ENCODE peak calls at places on chromosomes 3 and 15, in eight cellular contexts. One of them, this sample, is unnamed.

GRCh38 chr3:13277860-13278531 is 142.1 kb downstream of the NUP210 start:
- DNase-seq in HFF-Myc: no peak
- DNase-seq in occipital lobe: peak; percentile 34
- DNase-seq in MV-4-11: peak; percentile 50
- DNase-seq in right atrium auricular region: peak; percentile 68
- DNase-seq in RPMI8226: no peak
- DNase-seq in mammary epithelial cell: peak; percentile 5
- DNase-seq in nephron progenitor cell: no peak
- DNase-seq in this sample: no peak

GRCh38 chr15:56205061-56205876 is 38.4 kb downstream of the RFX7 start:
- DNase-seq in HFF-Myc: peak; percentile 27
- DNase-seq in occipital lobe: no peak
- DNase-seq in MV-4-11: peak; percentile 12
- DNase-seq in right atrium auricular region: no peak
- DNase-seq in RPMI8226: no peak
- DNase-seq in mammary epithelial cell: peak; percentile 63
- DNase-seq in nephron progenitor cell: no peak
- DNase-seq in this sample: peak; percentile 2

GRCh38 chr3:116390318-116390717 is 55.0 kb downstream of the LSAMP start:
- DNase-seq in HFF-Myc: no peak
- DNase-seq in occipital lobe: no peak
- DNase-seq in MV-4-11: no peak
- DNase-seq in right atrium auricular region: no peak
- DNase-seq in RPMI8226: no peak
- DNase-seq in mammary epithelial cell: no peak
- DNase-seq in nephron progenitor cell: no peak
- DNase-seq in this sample: no peak

GRCh38 chr3:8579943-8580342 is 64.7 kb downstream of the SSUH2 start:
- DNase-seq in HFF-Myc: no peak
- DNase-seq in occipital lobe: no peak
- DNase-seq in MV-4-11: no peak
- DNase-seq in right atrium auricular region: no peak
- DNase-seq in RPMI8226: no peak
- DNase-seq in mammary epithelial cell: no peak
- DNase-seq in nephron progenitor cell: no peak
- DNase-seq in this sample: no peak

GRCh38 chr15:85313339-85313738 is 67.1 kb upstream of the AKAP13 start:
- DNase-seq in HFF-Myc: no peak
- DNase-seq in occipital lobe: no peak
- DNase-seq in MV-4-11: no peak
- DNase-seq in right atrium auricular region: no peak
- DNase-seq in RPMI8226: no peak
- DNase-seq in mammary epithelial cell: no peak
- DNase-seq in nephron progenitor cell: no peak
- DNase-seq in this sample: no peak

GRCh38 chr15:26261413-26261812 is 398.3 kb upstream of the ATP10A start:
- DNase-seq in HFF-Myc: no peak
- DNase-seq in occipital lobe: no peak
- DNase-seq in MV-4-11: no peak
- DNase-seq in right atrium auricular region: peak; percentile 73
- DNase-seq in RPMI8226: no peak
- DNase-seq in mammary epithelial cell: no peak
- DNase-seq in nephron progenitor cell: no peak
- DNase-seq in this sample: no peak

GRCh38 chr15:82063055-82063454 is 17.2 kb upstream of the MEX3B start:
- DNase-seq in HFF-Myc: no peak
- DNase-seq in occipital lobe: no peak
- DNase-seq in MV-4-11: no peak
- DNase-seq in right atrium auricular region: no peak
- DNase-seq in RPMI8226: peak; percentile 78
- DNase-seq in mammary epithelial cell: no peak
- DNase-seq in nephron progenitor cell: no peak
- DNase-seq in this sample: no peak

GRCh38 chr15:77870195-77871065 is 207.1 kb downstream of the TBC1D2B start:
- DNase-seq in HFF-Myc: no peak
- DNase-seq in occipital lobe: peak; percentile 54
- DNase-seq in MV-4-11: peak; percentile 46
- DNase-seq in right atrium auricular region: peak; percentile 63
- DNase-seq in RPMI8226: peak; percentile 83
- DNase-seq in mammary epithelial cell: peak; percentile 51
- DNase-seq in nephron progenitor cell: peak; percentile 86
- DNase-seq in this sample: no peak

GRCh38 chr15:65303687-65304392 is 637 bp upstream of the RNU5B-1 start:
- DNase-seq in HFF-Myc: no peak
- DNase-seq in occipital lobe: peak; percentile 35
- DNase-seq in MV-4-11: peak; percentile 62
- DNase-seq in right atrium auricular region: peak; percentile 82
- DNase-seq in RPMI8226: peak; percentile 49
- DNase-seq in mammary epithelial cell: peak; percentile 66
- DNase-seq in nephron progenitor cell: peak; percentile 36
- DNase-seq in this sample: no peak

GRCh38 chr15:89362203-89363101 is 27.8 kb upstream of the POLG start:
- DNase-seq in HFF-Myc: no peak
- DNase-seq in occipital lobe: peak; percentile 75
- DNase-seq in MV-4-11: peak; percentile 14
- DNase-seq in right atrium auricular region: no peak
- DNase-seq in RPMI8226: peak; percentile 30
- DNase-seq in mammary epithelial cell: no peak
- DNase-seq in nephron progenitor cell: peak; percentile 26
- DNase-seq in this sample: no peak

GRCh38 chr15:89904519-89904918 is 8.2 kb downstream of the ARPIN start:
- DNase-seq in HFF-Myc: no peak
- DNase-seq in occipital lobe: no peak
- DNase-seq in MV-4-11: no peak
- DNase-seq in right atrium auricular region: peak; percentile 36
- DNase-seq in RPMI8226: no peak
- DNase-seq in mammary epithelial cell: no peak
- DNase-seq in nephron progenitor cell: no peak
- DNase-seq in this sample: no peak

GRCh38 chr15:72319360-72319984 is 485 bp downstream of the CELF6 start:
- DNase-seq in HFF-Myc: no peak
- DNase-seq in occipital lobe: no peak
- DNase-seq in MV-4-11: no peak
- DNase-seq in right atrium auricular region: no peak
- DNase-seq in RPMI8226: peak; percentile 75
- DNase-seq in mammary epithelial cell: peak; percentile 39
- DNase-seq in nephron progenitor cell: peak; percentile 97
- DNase-seq in this sample: no peak

GRCh38 chr3:122572940-122573412 is 4.5 kb upstream of the PARP15 start:
- DNase-seq in HFF-Myc: peak; percentile 40
- DNase-seq in occipital lobe: no peak
- DNase-seq in MV-4-11: peak; percentile 85
- DNase-seq in right atrium auricular region: no peak
- DNase-seq in RPMI8226: peak; percentile 44
- DNase-seq in mammary epithelial cell: peak; percentile 77
- DNase-seq in nephron progenitor cell: no peak
- DNase-seq in this sample: peak; percentile 7

GRCh38 chr15:33675246-33675645 is 293.1 kb upstream of the CHRM5 start:
- DNase-seq in HFF-Myc: peak; percentile 11
- DNase-seq in occipital lobe: no peak
- DNase-seq in MV-4-11: peak; percentile 24
- DNase-seq in right atrium auricular region: no peak
- DNase-seq in RPMI8226: peak; percentile 43
- DNase-seq in mammary epithelial cell: peak; percentile 27
- DNase-seq in nephron progenitor cell: no peak
- DNase-seq in this sample: no peak

GRCh38 chr3:185316740-185317407 is 46.1 kb upstream of the MAP3K13 start:
- DNase-seq in HFF-Myc: no peak
- DNase-seq in occipital lobe: no peak
- DNase-seq in MV-4-11: peak; percentile 55
- DNase-seq in right atrium auricular region: no peak
- DNase-seq in RPMI8226: peak; percentile 9
- DNase-seq in mammary epithelial cell: peak; percentile 95
- DNase-seq in nephron progenitor cell: no peak
- DNase-seq in this sample: no peak

GRCh38 chr3:194489736-194490612 is 3.2 kb upstream of the ATP13A3 start:
- DNase-seq in HFF-Myc: peak; percentile 46
- DNase-seq in occipital lobe: no peak
- DNase-seq in MV-4-11: peak; percentile 35
- DNase-seq in right atrium auricular region: peak; percentile 55
- DNase-seq in RPMI8226: no peak
- DNase-seq in mammary epithelial cell: no peak
- DNase-seq in nephron progenitor cell: no peak
- DNase-seq in this sample: no peak

GRCh38 chr3:50165388-50166308 is 10.5 kb downstream of the SEMA3F start:
- DNase-seq in HFF-Myc: no peak
- DNase-seq in occipital lobe: no peak
- DNase-seq in MV-4-11: no peak
- DNase-seq in right atrium auricular region: no peak
- DNase-seq in RPMI8226: no peak
- DNase-seq in mammary epithelial cell: no peak
- DNase-seq in nephron progenitor cell: no peak
- DNase-seq in this sample: no peak

GRCh38 chr15:71060983-71061382 is 54.3 kb upstream of the THSD4 start:
- DNase-seq in HFF-Myc: no peak
- DNase-seq in occipital lobe: no peak
- DNase-seq in MV-4-11: no peak
- DNase-seq in right atrium auricular region: no peak
- DNase-seq in RPMI8226: no peak
- DNase-seq in mammary epithelial cell: no peak
- DNase-seq in nephron progenitor cell: no peak
- DNase-seq in this sample: no peak

GRCh38 chr15:63071288-63071909 is 28.9 kb downstream of the TPM1 start:
- DNase-seq in HFF-Myc: no peak
- DNase-seq in occipital lobe: no peak
- DNase-seq in MV-4-11: no peak
- DNase-seq in right atrium auricular region: no peak
- DNase-seq in RPMI8226: no peak
- DNase-seq in mammary epithelial cell: no peak
- DNase-seq in nephron progenitor cell: no peak
- DNase-seq in this sample: no peak

GRCh38 chr15:61684749-61685467 is 375.3 kb downstream of the VPS13C start:
- DNase-seq in HFF-Myc: no peak
- DNase-seq in occipital lobe: no peak
- DNase-seq in MV-4-11: no peak
- DNase-seq in right atrium auricular region: no peak
- DNase-seq in RPMI8226: no peak
- DNase-seq in mammary epithelial cell: no peak
- DNase-seq in nephron progenitor cell: no peak
- DNase-seq in this sample: no peak

GRCh38 chr15:58755956-58756355 is 6.4 kb upstream of the ADAM10 start:
- DNase-seq in HFF-Myc: no peak
- DNase-seq in occipital lobe: no peak
- DNase-seq in MV-4-11: no peak
- DNase-seq in right atrium auricular region: no peak
- DNase-seq in RPMI8226: peak; percentile 46
- DNase-seq in mammary epithelial cell: no peak
- DNase-seq in nephron progenitor cell: no peak
- DNase-seq in this sample: no peak

This sample was measured in pulmonary artery endothelial cell.